ENCODE peak calls at places on chromosomes 7 and 10, in six cellular contexts. One of them, this sample, is unnamed.

GRCh38 chr7:95955748-95956147 is 183.4 kb downstream of the DYNC1I1 start:
- DNase-seq in stomach: no peak
- DNase-seq in RWPE1: no peak
- DNase-seq in activated CD8-positive, alpha-beta T cell treated with anti-CD3 and anti-CD28 coated beads for 36 hours: no peak
- DNase-seq in right lobe of liver: no peak
- DNase-seq in colonic mucosa: no peak
- DNase-seq in this sample: no peak

GRCh38 chr7:76423666-76424412 is 911 bp upstream of the ZP3 start:
- DNase-seq in stomach: no peak
- DNase-seq in RWPE1: peak
- DNase-seq in activated CD8-positive, alpha-beta T cell treated with anti-CD3 and anti-CD28 coated beads for 36 hours: no peak
- DNase-seq in right lobe of liver: peak
- DNase-seq in colonic mucosa: no peak
- DNase-seq in this sample: no peak

GRCh38 chr7:19377611-19378339 is 232.6 kb upstream of the FERD3L start:
- DNase-seq in stomach: no peak
- DNase-seq in RWPE1: peak
- DNase-seq in activated CD8-positive, alpha-beta T cell treated with anti-CD3 and anti-CD28 coated beads for 36 hours: no peak
- DNase-seq in right lobe of liver: no peak
- DNase-seq in colonic mucosa: no peak
- DNase-seq in this sample: no peak

GRCh38 chr7:105010538-105011523 is 3.2 kb upstream of the KMT2E start:
- DNase-seq in stomach: no peak
- DNase-seq in RWPE1: no peak
- DNase-seq in activated CD8-positive, alpha-beta T cell treated with anti-CD3 and anti-CD28 coated beads for 36 hours: no peak
- DNase-seq in right lobe of liver: no peak
- DNase-seq in colonic mucosa: no peak
- DNase-seq in this sample: no peak

GRCh38 chr10:5643356-5643755 is 23.0 kb downstream of the ASB13 start:
- DNase-seq in stomach: no peak
- DNase-seq in RWPE1: no peak
- DNase-seq in activated CD8-positive, alpha-beta T cell treated with anti-CD3 and anti-CD28 coated beads for 36 hours: no peak
- DNase-seq in right lobe of liver: no peak
- DNase-seq in colonic mucosa: no peak
- DNase-seq in this sample: no peak

GRCh38 chr7:15016726-15017125 is 114.2 kb upstream of the DGKB start:
- DNase-seq in stomach: no peak
- DNase-seq in RWPE1: peak
- DNase-seq in activated CD8-positive, alpha-beta T cell treated with anti-CD3 and anti-CD28 coated beads for 36 hours: no peak
- DNase-seq in right lobe of liver: no peak
- DNase-seq in colonic mucosa: no peak
- DNase-seq in this sample: no peak

GRCh38 chr7:44103566-44103940 is 592 bp upstream of the AEBP1 start:
- DNase-seq in stomach: no peak
- DNase-seq in RWPE1: no peak
- DNase-seq in activated CD8-positive, alpha-beta T cell treated with anti-CD3 and anti-CD28 coated beads for 36 hours: no peak
- DNase-seq in right lobe of liver: peak
- DNase-seq in colonic mucosa: no peak
- DNase-seq in this sample: no peak

GRCh38 chr7:79774150-79774549 is 320.7 kb upstream of the MAGI2 start:
- DNase-seq in stomach: no peak
- DNase-seq in RWPE1: peak
- DNase-seq in activated CD8-positive, alpha-beta T cell treated with anti-CD3 and anti-CD28 coated beads for 36 hours: no peak
- DNase-seq in right lobe of liver: no peak
- DNase-seq in colonic mucosa: no peak
- DNase-seq in this sample: no peak

GRCh38 chr7:106871793-106872571 is 6.9 kb downstream of the PIK3CG start:
- DNase-seq in stomach: no peak
- DNase-seq in RWPE1: no peak
- DNase-seq in activated CD8-positive, alpha-beta T cell treated with anti-CD3 and anti-CD28 coated beads for 36 hours: no peak
- DNase-seq in right lobe of liver: no peak
- DNase-seq in colonic mucosa: no peak
- DNase-seq in this sample: no peak

GRCh38 chr10:17217661-17218306 is 10.3 kb upstream of the VIM start:
- DNase-seq in stomach: no peak
- DNase-seq in RWPE1: no peak
- DNase-seq in activated CD8-positive, alpha-beta T cell treated with anti-CD3 and anti-CD28 coated beads for 36 hours: no peak
- DNase-seq in right lobe of liver: no peak
- DNase-seq in colonic mucosa: no peak
- DNase-seq in this sample: no peak

GRCh38 chr10:84706431-84706830 is 378.0 kb downstream of the CCSER2 start:
- DNase-seq in stomach: no peak
- DNase-seq in RWPE1: no peak
- DNase-seq in activated CD8-positive, alpha-beta T cell treated with anti-CD3 and anti-CD28 coated beads for 36 hours: no peak
- DNase-seq in right lobe of liver: no peak
- DNase-seq in colonic mucosa: no peak
- DNase-seq in this sample: no peak

GRCh38 chr10:48599830-48600134 is 5.1 kb downstream of the ARHGAP22 start:
- DNase-seq in stomach: no peak
- DNase-seq in RWPE1: no peak
- DNase-seq in activated CD8-positive, alpha-beta T cell treated with anti-CD3 and anti-CD28 coated beads for 36 hours: no peak
- DNase-seq in right lobe of liver: no peak
- DNase-seq in colonic mucosa: no peak
- DNase-seq in this sample: no peak

GRCh38 chr10:22505923-22506685 is 160.8 kb downstream of the SPAG6 start:
- DNase-seq in stomach: peak
- DNase-seq in RWPE1: no peak
- DNase-seq in activated CD8-positive, alpha-beta T cell treated with anti-CD3 and anti-CD28 coated beads for 36 hours: peak
- DNase-seq in right lobe of liver: no peak
- DNase-seq in colonic mucosa: peak
- DNase-seq in this sample: no peak

GRCh38 chr7:101164071-101164840 is 1.1 kb downstream of the VGF start:
- DNase-seq in stomach: peak
- DNase-seq in RWPE1: no peak
- DNase-seq in activated CD8-positive, alpha-beta T cell treated with anti-CD3 and anti-CD28 coated beads for 36 hours: no peak
- DNase-seq in right lobe of liver: no peak
- DNase-seq in colonic mucosa: no peak
- DNase-seq in this sample: peak

GRCh38 chr7:141700848-141701371 is 1.1 kb downstream of the DENND11 start:
- DNase-seq in stomach: no peak
- DNase-seq in RWPE1: peak
- DNase-seq in activated CD8-positive, alpha-beta T cell treated with anti-CD3 and anti-CD28 coated beads for 36 hours: peak
- DNase-seq in right lobe of liver: no peak
- DNase-seq in colonic mucosa: peak
- DNase-seq in this sample: no peak

GRCh38 chr10:69911571-69912528 is 110.1 kb downstream of the COL13A1 start:
- DNase-seq in stomach: peak
- DNase-seq in RWPE1: no peak
- DNase-seq in activated CD8-positive, alpha-beta T cell treated with anti-CD3 and anti-CD28 coated beads for 36 hours: no peak
- DNase-seq in right lobe of liver: no peak
- DNase-seq in colonic mucosa: no peak
- DNase-seq in this sample: no peak

GRCh38 chr10:31582365-31583052 is 263.5 kb downstream of the ZEB1 start:
- DNase-seq in stomach: no peak
- DNase-seq in RWPE1: no peak
- DNase-seq in activated CD8-positive, alpha-beta T cell treated with anti-CD3 and anti-CD28 coated beads for 36 hours: no peak
- DNase-seq in right lobe of liver: no peak
- DNase-seq in colonic mucosa: no peak
- DNase-seq in this sample: no peak

GRCh38 chr7:30348083-30348560 is 63.7 kb downstream of the ZNRF2 start:
- DNase-seq in stomach: no peak
- DNase-seq in RWPE1: peak
- DNase-seq in activated CD8-positive, alpha-beta T cell treated with anti-CD3 and anti-CD28 coated beads for 36 hours: peak
- DNase-seq in right lobe of liver: no peak
- DNase-seq in colonic mucosa: no peak
- DNase-seq in this sample: no peak

GRCh38 chr7:107201795-107202450 is 33.1 kb downstream of the HBP1 start:
- DNase-seq in stomach: peak
- DNase-seq in RWPE1: peak
- DNase-seq in activated CD8-positive, alpha-beta T cell treated with anti-CD3 and anti-CD28 coated beads for 36 hours: peak
- DNase-seq in right lobe of liver: no peak
- DNase-seq in colonic mucosa: peak
- DNase-seq in this sample: no peak

GRCh38 chr10:94035982-94036663 is 42.4 kb downstream of the PLCE1 start:
- DNase-seq in stomach: no peak
- DNase-seq in RWPE1: no peak
- DNase-seq in activated CD8-positive, alpha-beta T cell treated with anti-CD3 and anti-CD28 coated beads for 36 hours: no peak
- DNase-seq in right lobe of liver: no peak
- DNase-seq in colonic mucosa: no peak
- DNase-seq in this sample: no peak

GRCh38 chr10:116753759-116754158 is 11.4 kb upstream of the HSPA12A start:
- DNase-seq in stomach: no peak
- DNase-seq in RWPE1: peak
- DNase-seq in activated CD8-positive, alpha-beta T cell treated with anti-CD3 and anti-CD28 coated beads for 36 hours: no peak
- DNase-seq in right lobe of liver: no peak
- DNase-seq in colonic mucosa: no peak
- DNase-seq in this sample: no peak

GRCh38 chr10:119595134-119595714 is 1.5 kb downstream of the TIAL1 start:
- DNase-seq in stomach: no peak
- DNase-seq in RWPE1: peak
- DNase-seq in activated CD8-positive, alpha-beta T cell treated with anti-CD3 and anti-CD28 coated beads for 36 hours: no peak
- DNase-seq in right lobe of liver: no peak
- DNase-seq in colonic mucosa: peak
- DNase-seq in this sample: no peak

GRCh38 chr7:47371733-47372368 is 210.1 kb downstream of the TNS3 start:
- DNase-seq in stomach: peak
- DNase-seq in RWPE1: peak
- DNase-seq in activated CD8-positive, alpha-beta T cell treated with anti-CD3 and anti-CD28 coated beads for 36 hours: no peak
- DNase-seq in right lobe of liver: peak
- DNase-seq in colonic mucosa: peak
- DNase-seq in this sample: no peak

GRCh38 chr10:18615618-18616017 is 35.8 kb downstream of the NSUN6 start:
- DNase-seq in stomach: no peak
- DNase-seq in RWPE1: no peak
- DNase-seq in activated CD8-positive, alpha-beta T cell treated with anti-CD3 and anti-CD28 coated beads for 36 hours: no peak
- DNase-seq in right lobe of liver: no peak
- DNase-seq in colonic mucosa: no peak
- DNase-seq in this sample: no peak

GRCh38 chr7:123624527-123625183 is 23.0 kb downstream of the ASB15 start:
- DNase-seq in stomach: peak
- DNase-seq in RWPE1: no peak
- DNase-seq in activated CD8-positive, alpha-beta T cell treated with anti-CD3 and anti-CD28 coated beads for 36 hours: peak
- DNase-seq in right lobe of liver: no peak
- DNase-seq in colonic mucosa: peak
- DNase-seq in this sample: no peak

GRCh38 chr7:66333443-66333842 is 128.3 kb downstream of the TPST1 start:
- DNase-seq in stomach: no peak
- DNase-seq in RWPE1: no peak
- DNase-seq in activated CD8-positive, alpha-beta T cell treated with anti-CD3 and anti-CD28 coated beads for 36 hours: no peak
- DNase-seq in right lobe of liver: no peak
- DNase-seq in colonic mucosa: no peak
- DNase-seq in this sample: no peak

GRCh38 chr7:91941450-91941849 is 788 bp downstream of the AKAP9 start:
- DNase-seq in stomach: peak
- DNase-seq in RWPE1: peak
- DNase-seq in activated CD8-positive, alpha-beta T cell treated with anti-CD3 and anti-CD28 coated beads for 36 hours: peak
- DNase-seq in right lobe of liver: peak
- DNase-seq in colonic mucosa: peak
- DNase-seq in this sample: no peak

GRCh38 chr7:435518-436366 is 83.9 kb downstream of the PDGFA start:
- DNase-seq in stomach: peak
- DNase-seq in RWPE1: peak
- DNase-seq in activated CD8-positive, alpha-beta T cell treated with anti-CD3 and anti-CD28 coated beads for 36 hours: peak
- DNase-seq in right lobe of liver: no peak
- DNase-seq in colonic mucosa: peak
- DNase-seq in this sample: no peak

GRCh38 chr10:76179806-76180205 is 748.4 kb downstream of the LRMDA start:
- DNase-seq in stomach: no peak
- DNase-seq in RWPE1: no peak
- DNase-seq in activated CD8-positive, alpha-beta T cell treated with anti-CD3 and anti-CD28 coated beads for 36 hours: no peak
- DNase-seq in right lobe of liver: no peak
- DNase-seq in colonic mucosa: no peak
- DNase-seq in this sample: no peak

GRCh38 chr10:86646532-86646931 is 7.8 kb upstream of the OPN4 start:
- DNase-seq in stomach: peak
- DNase-seq in RWPE1: no peak
- DNase-seq in activated CD8-positive, alpha-beta T cell treated with anti-CD3 and anti-CD28 coated beads for 36 hours: no peak
- DNase-seq in right lobe of liver: no peak
- DNase-seq in colonic mucosa: no peak
- DNase-seq in this sample: no peak

GRCh38 chr10:86642021-86642420 is 12.3 kb upstream of the OPN4 start:
- DNase-seq in stomach: no peak
- DNase-seq in RWPE1: no peak
- DNase-seq in activated CD8-positive, alpha-beta T cell treated with anti-CD3 and anti-CD28 coated beads for 36 hours: no peak
- DNase-seq in right lobe of liver: no peak
- DNase-seq in colonic mucosa: no peak
- DNase-seq in this sample: no peak

GRCh38 chr10:86644412-86645110 is 9.8 kb upstream of the OPN4 start:
- DNase-seq in stomach: no peak
- DNase-seq in RWPE1: no peak
- DNase-seq in activated CD8-positive, alpha-beta T cell treated with anti-CD3 and anti-CD28 coated beads for 36 hours: peak
- DNase-seq in right lobe of liver: no peak
- DNase-seq in colonic mucosa: no peak
- DNase-seq in this sample: no peak

GRCh38 chr10:86645111-86645445 is 9.3 kb upstream of the OPN4 start:
- DNase-seq in stomach: peak
- DNase-seq in RWPE1: no peak
- DNase-seq in activated CD8-positive, alpha-beta T cell treated with anti-CD3 and anti-CD28 coated beads for 36 hours: no peak
- DNase-seq in right lobe of liver: no peak
- DNase-seq in colonic mucosa: no peak
- DNase-seq in this sample: no peak

GRCh38 chr10:86642499-86642898 is 11.8 kb upstream of the OPN4 start:
- DNase-seq in stomach: no peak
- DNase-seq in RWPE1: peak
- DNase-seq in activated CD8-positive, alpha-beta T cell treated with anti-CD3 and anti-CD28 coated beads for 36 hours: no peak
- DNase-seq in right lobe of liver: no peak
- DNase-seq in colonic mucosa: no peak
- DNase-seq in this sample: no peak
- TF ChIP-seq CTCF in stomach: no peak
- TF ChIP-seq CTCF in RWPE1: no peak
- TF ChIP-seq CTCF in activated CD8-positive, alpha-beta T cell treated with anti-CD3 and anti-CD28 coated beads for 36 hours: no peak
- TF ChIP-seq CTCF in right lobe of liver: no peak
- TF ChIP-seq CTCF in colonic mucosa: no peak
- TF ChIP-seq CTCF in this sample: no peak

GRCh38 chr7:94149776-94150545 is 145.8 kb upstream of the BET1 start:
- DNase-seq in stomach: no peak
- DNase-seq in RWPE1: no peak
- DNase-seq in activated CD8-positive, alpha-beta T cell treated with anti-CD3 and anti-CD28 coated beads for 36 hours: no peak
- DNase-seq in right lobe of liver: no peak
- DNase-seq in colonic mucosa: no peak
- DNase-seq in this sample: no peak

GRCh38 chr7:94154182-94154581 is 150.0 kb upstream of the BET1 start:
- DNase-seq in stomach: no peak
- DNase-seq in RWPE1: no peak
- DNase-seq in activated CD8-positive, alpha-beta T cell treated with anti-CD3 and anti-CD28 coated beads for 36 hours: no peak
- DNase-seq in right lobe of liver: no peak
- DNase-seq in colonic mucosa: no peak
- DNase-seq in this sample: no peak

GRCh38 chr7:94154858-94155257 is 150.7 kb upstream of the BET1 start:
- DNase-seq in stomach: no peak
- DNase-seq in RWPE1: no peak
- DNase-seq in activated CD8-positive, alpha-beta T cell treated with anti-CD3 and anti-CD28 coated beads for 36 hours: no peak
- DNase-seq in right lobe of liver: no peak
- DNase-seq in colonic mucosa: no peak
- DNase-seq in this sample: no peak
- TF ChIP-seq CTCF in stomach: no peak
- TF ChIP-seq CTCF in RWPE1: no peak
- TF ChIP-seq CTCF in activated CD8-positive, alpha-beta T cell treated with anti-CD3 and anti-CD28 coated beads for 36 hours: no peak
- TF ChIP-seq CTCF in right lobe of liver: no peak
- TF ChIP-seq CTCF in colonic mucosa: no peak
- TF ChIP-seq CTCF in this sample: no peak

GRCh38 chr7:2567663-2568238 is 9.0 kb downstream of the IQCE start:
- DNase-seq in stomach: no peak
- DNase-seq in RWPE1: no peak
- DNase-seq in activated CD8-positive, alpha-beta T cell treated with anti-CD3 and anti-CD28 coated beads for 36 hours: no peak
- DNase-seq in right lobe of liver: no peak
- DNase-seq in colonic mucosa: no peak
- DNase-seq in this sample: no peak
- TF ChIP-seq CTCF in stomach: peak
- TF ChIP-seq CTCF in RWPE1: peak
- TF ChIP-seq CTCF in activated CD8-positive, alpha-beta T cell treated with anti-CD3 and anti-CD28 coated beads for 36 hours: peak
- TF ChIP-seq CTCF in right lobe of liver: peak
- TF ChIP-seq CTCF in colonic mucosa: no peak
- TF ChIP-seq CTCF in this sample: peak

GRCh38 chr7:41830271-41830670 is 127.4 kb upstream of the INHBA start:
- DNase-seq in stomach: no peak
- DNase-seq in RWPE1: no peak
- DNase-seq in activated CD8-positive, alpha-beta T cell treated with anti-CD3 and anti-CD28 coated beads for 36 hours: no peak
- DNase-seq in right lobe of liver: no peak
- DNase-seq in colonic mucosa: no peak
- DNase-seq in this sample: no peak
- TF ChIP-seq CTCF in stomach: no peak
- TF ChIP-seq CTCF in RWPE1: no peak
- TF ChIP-seq CTCF in activated CD8-positive, alpha-beta T cell treated with anti-CD3 and anti-CD28 coated beads for 36 hours: no peak
- TF ChIP-seq CTCF in right lobe of liver: no peak
- TF ChIP-seq CTCF in colonic mucosa: no peak
- TF ChIP-seq CTCF in this sample: no peak